ENCODE peak calls at places on chromosomes 5 and 9, in nine cellular contexts. One of them, this sample, is unnamed.

GRCh38 chr5:68187268-68188055 is 28.1 kb upstream of the PIK3R1 start:
- DNase-seq in fibroblast of pulmonary artery: peak
- DNase-seq in choroid plexus epithelial cell: peak
- DNase-seq in cardiac muscle cell: peak
- DNase-seq in AG04450: no peak
- DNase-seq in K562: no peak
- DNase-seq in tibial nerve: no peak
- DNase-seq in mesothelial cell of epicardium: peak
- DNase-seq in cardiac fibroblast: peak
- DNase-seq in this sample: no peak

GRCh38 chr9:14652729-14653377 is 40.4 kb downstream of the ZDHHC21 start:
- DNase-seq in cardiac fibroblast: peak
- DNase-seq in K562: no peak
- DNase-seq in AG04450: no peak
- DNase-seq in tibial nerve: no peak
- DNase-seq in mesothelial cell of epicardium: no peak
- DNase-seq in cardiac muscle cell: peak
- DNase-seq in choroid plexus epithelial cell: peak
- DNase-seq in fibroblast of pulmonary artery: peak
- DNase-seq in this sample: no peak

GRCh38 chr5:126628102-126628501 is 27.4 kb downstream of the PHAX start:
- DNase-seq in fibroblast of pulmonary artery: no peak
- DNase-seq in cardiac fibroblast: no peak
- DNase-seq in AG04450: no peak
- DNase-seq in cardiac muscle cell: no peak
- DNase-seq in mesothelial cell of epicardium: no peak
- DNase-seq in K562: no peak
- DNase-seq in choroid plexus epithelial cell: no peak
- DNase-seq in tibial nerve: no peak
- DNase-seq in this sample: no peak

GRCh38 chr5:142977363-142978051 is 207.3 kb downstream of the ARHGAP26 start:
- DNase-seq in cardiac fibroblast: peak
- DNase-seq in choroid plexus epithelial cell: peak
- DNase-seq in cardiac muscle cell: no peak
- DNase-seq in fibroblast of pulmonary artery: peak
- DNase-seq in AG04450: peak
- DNase-seq in K562: no peak
- DNase-seq in mesothelial cell of epicardium: no peak
- DNase-seq in tibial nerve: peak
- DNase-seq in this sample: no peak

GRCh38 chr5:37838933-37839341 is 904 bp downstream of the GDNF start:
- DNase-seq in fibroblast of pulmonary artery: no peak
- DNase-seq in cardiac muscle cell: no peak
- DNase-seq in K562: no peak
- DNase-seq in tibial nerve: no peak
- DNase-seq in AG04450: no peak
- DNase-seq in mesothelial cell of epicardium: no peak
- DNase-seq in cardiac fibroblast: no peak
- DNase-seq in choroid plexus epithelial cell: no peak
- DNase-seq in this sample: no peak

GRCh38 chr5:12330381-12330780 is 426.1 kb upstream of the CTNND2 start:
- DNase-seq in cardiac fibroblast: no peak
- DNase-seq in choroid plexus epithelial cell: no peak
- DNase-seq in fibroblast of pulmonary artery: no peak
- DNase-seq in K562: no peak
- DNase-seq in AG04450: no peak
- DNase-seq in tibial nerve: no peak
- DNase-seq in cardiac muscle cell: no peak
- DNase-seq in mesothelial cell of epicardium: no peak
- DNase-seq in this sample: no peak

GRCh38 chr5:28430565-28431178 is 1392.3 kb upstream of the CDH9 start:
- DNase-seq in tibial nerve: no peak
- DNase-seq in choroid plexus epithelial cell: no peak
- DNase-seq in K562: no peak
- DNase-seq in AG04450: no peak
- DNase-seq in cardiac fibroblast: no peak
- DNase-seq in fibroblast of pulmonary artery: peak
- DNase-seq in mesothelial cell of epicardium: no peak
- DNase-seq in cardiac muscle cell: no peak
- DNase-seq in this sample: no peak

GRCh38 chr5:3642231-3642630 is 46.6 kb downstream of the IRX1 start:
- DNase-seq in AG04450: no peak
- DNase-seq in cardiac muscle cell: no peak
- DNase-seq in K562: no peak
- DNase-seq in fibroblast of pulmonary artery: no peak
- DNase-seq in tibial nerve: no peak
- DNase-seq in choroid plexus epithelial cell: no peak
- DNase-seq in mesothelial cell of epicardium: no peak
- DNase-seq in cardiac fibroblast: no peak
- DNase-seq in this sample: no peak

GRCh38 chr9:96382175-96382574 is 1.3 kb downstream of the SLC35D2 start:
- DNase-seq in tibial nerve: no peak
- DNase-seq in choroid plexus epithelial cell: no peak
- DNase-seq in cardiac fibroblast: no peak
- DNase-seq in mesothelial cell of epicardium: no peak
- DNase-seq in fibroblast of pulmonary artery: peak
- DNase-seq in AG04450: no peak
- DNase-seq in cardiac muscle cell: no peak
- DNase-seq in K562: no peak
- DNase-seq in this sample: no peak

GRCh38 chr9:18973348-18973747 is 59.7 kb downstream of the SAXO1 start:
- DNase-seq in tibial nerve: no peak
- DNase-seq in mesothelial cell of epicardium: no peak
- DNase-seq in AG04450: no peak
- DNase-seq in cardiac muscle cell: no peak
- DNase-seq in fibroblast of pulmonary artery: no peak
- DNase-seq in cardiac fibroblast: no peak
- DNase-seq in choroid plexus epithelial cell: no peak
- DNase-seq in K562: no peak
- DNase-seq in this sample: no peak

GRCh38 chr5:31733365-31733764 is 94.4 kb downstream of the PDZD2 start:
- DNase-seq in mesothelial cell of epicardium: no peak
- DNase-seq in AG04450: no peak
- DNase-seq in cardiac fibroblast: no peak
- DNase-seq in choroid plexus epithelial cell: no peak
- DNase-seq in fibroblast of pulmonary artery: no peak
- DNase-seq in cardiac muscle cell: no peak
- DNase-seq in K562: no peak
- DNase-seq in tibial nerve: peak
- DNase-seq in this sample: no peak

GRCh38 chr9:71285191-71285656 is 163.8 kb upstream of the TRPM3 start:
- DNase-seq in tibial nerve: peak
- DNase-seq in K562: peak
- DNase-seq in cardiac muscle cell: peak
- DNase-seq in fibroblast of pulmonary artery: peak
- DNase-seq in AG04450: peak
- DNase-seq in mesothelial cell of epicardium: no peak
- DNase-seq in cardiac fibroblast: peak
- DNase-seq in choroid plexus epithelial cell: peak
- DNase-seq in this sample: no peak

GRCh38 chr5:133386662-133387061 is 225.7 kb downstream of the FSTL4 start:
- DNase-seq in K562: no peak
- DNase-seq in mesothelial cell of epicardium: no peak
- DNase-seq in cardiac fibroblast: no peak
- DNase-seq in tibial nerve: no peak
- DNase-seq in fibroblast of pulmonary artery: no peak
- DNase-seq in cardiac muscle cell: no peak
- DNase-seq in AG04450: no peak
- DNase-seq in choroid plexus epithelial cell: no peak
- DNase-seq in this sample: no peak

GRCh38 chr5:137075163-137075970 is 423.8 kb downstream of the SPOCK1 start:
- DNase-seq in cardiac fibroblast: peak
- DNase-seq in fibroblast of pulmonary artery: peak
- DNase-seq in choroid plexus epithelial cell: peak
- DNase-seq in K562: peak
- DNase-seq in mesothelial cell of epicardium: peak
- DNase-seq in cardiac muscle cell: peak
- DNase-seq in AG04450: no peak
- DNase-seq in tibial nerve: no peak
- DNase-seq in this sample: no peak

GRCh38 chr9:98121096-98121495 is 2.1 kb upstream of the TRIM14 start:
- DNase-seq in mesothelial cell of epicardium: no peak
- DNase-seq in K562: peak
- DNase-seq in fibroblast of pulmonary artery: peak
- DNase-seq in cardiac muscle cell: no peak
- DNase-seq in cardiac fibroblast: peak
- DNase-seq in tibial nerve: no peak
- DNase-seq in AG04450: no peak
- DNase-seq in choroid plexus epithelial cell: peak
- DNase-seq in this sample: no peak

GRCh38 chr5:65776707-65777141 is 54.7 kb downstream of the NLN start:
- DNase-seq in cardiac fibroblast: peak
- DNase-seq in tibial nerve: no peak
- DNase-seq in choroid plexus epithelial cell: no peak
- DNase-seq in AG04450: no peak
- DNase-seq in mesothelial cell of epicardium: no peak
- DNase-seq in K562: no peak
- DNase-seq in cardiac muscle cell: no peak
- DNase-seq in fibroblast of pulmonary artery: no peak
- DNase-seq in this sample: no peak

GRCh38 chr5:138463335-138464017 is 1.8 kb upstream of the EGR1 start:
- DNase-seq in cardiac muscle cell: no peak
- DNase-seq in choroid plexus epithelial cell: no peak
- DNase-seq in AG04450: no peak
- DNase-seq in mesothelial cell of epicardium: no peak
- DNase-seq in tibial nerve: peak
- DNase-seq in fibroblast of pulmonary artery: peak
- DNase-seq in cardiac fibroblast: peak
- DNase-seq in K562: peak
- DNase-seq in this sample: no peak

GRCh38 chr5:6633469-6634326 is 458 bp downstream of the SRD5A1 start:
- DNase-seq in mesothelial cell of epicardium: no peak
- DNase-seq in cardiac fibroblast: peak
- DNase-seq in tibial nerve: no peak
- DNase-seq in fibroblast of pulmonary artery: no peak
- DNase-seq in AG04450: no peak
- DNase-seq in cardiac muscle cell: peak
- DNase-seq in choroid plexus epithelial cell: peak
- DNase-seq in K562: peak
- DNase-seq in this sample: no peak

GRCh38 chr5:159163027-159163699 is 46.2 kb downstream of the RNF145 start:
- DNase-seq in cardiac fibroblast: no peak
- DNase-seq in cardiac muscle cell: no peak
- DNase-seq in mesothelial cell of epicardium: no peak
- DNase-seq in fibroblast of pulmonary artery: peak
- DNase-seq in K562: no peak
- DNase-seq in tibial nerve: no peak
- DNase-seq in AG04450: peak
- DNase-seq in choroid plexus epithelial cell: peak
- DNase-seq in this sample: no peak

GRCh38 chr9:33374190-33374589 is 28.2 kb downstream of the AQP7 start:
- DNase-seq in mesothelial cell of epicardium: no peak
- DNase-seq in AG04450: no peak
- DNase-seq in cardiac fibroblast: no peak
- DNase-seq in choroid plexus epithelial cell: no peak
- DNase-seq in K562: no peak
- DNase-seq in cardiac muscle cell: no peak
- DNase-seq in fibroblast of pulmonary artery: no peak
- DNase-seq in tibial nerve: no peak
- DNase-seq in this sample: no peak

GRCh38 chr9:33377089-33377715 is 25.2 kb downstream of the AQP7 start:
- DNase-seq in K562: peak
- DNase-seq in tibial nerve: no peak
- DNase-seq in mesothelial cell of epicardium: no peak
- DNase-seq in fibroblast of pulmonary artery: no peak
- DNase-seq in choroid plexus epithelial cell: no peak
- DNase-seq in AG04450: no peak
- DNase-seq in cardiac muscle cell: no peak
- DNase-seq in cardiac fibroblast: no peak
- DNase-seq in this sample: no peak

GRCh38 chr9:33374634-33375237 is 27.6 kb downstream of the AQP7 start:
- DNase-seq in AG04450: peak
- DNase-seq in fibroblast of pulmonary artery: peak
- DNase-seq in K562: peak
- DNase-seq in cardiac muscle cell: peak
- DNase-seq in mesothelial cell of epicardium: peak
- DNase-seq in choroid plexus epithelial cell: peak
- DNase-seq in cardiac fibroblast: peak
- DNase-seq in tibial nerve: peak
- DNase-seq in this sample: peak

GRCh38 chr9:33375841-33376321 is 26.5 kb downstream of the AQP7 start:
- DNase-seq in cardiac muscle cell: no peak
- DNase-seq in K562: peak
- DNase-seq in choroid plexus epithelial cell: no peak
- DNase-seq in tibial nerve: no peak
- DNase-seq in mesothelial cell of epicardium: no peak
- DNase-seq in cardiac fibroblast: peak
- DNase-seq in AG04450: no peak
- DNase-seq in fibroblast of pulmonary artery: peak
- DNase-seq in this sample: no peak

GRCh38 chr9:33375238-33375840 is 27.0 kb downstream of the AQP7 start:
- DNase-seq in choroid plexus epithelial cell: no peak
- DNase-seq in cardiac fibroblast: no peak
- DNase-seq in K562: no peak
- DNase-seq in AG04450: no peak
- DNase-seq in mesothelial cell of epicardium: no peak
- DNase-seq in cardiac muscle cell: no peak
- DNase-seq in fibroblast of pulmonary artery: no peak
- DNase-seq in tibial nerve: no peak
- DNase-seq in this sample: no peak
- TF ChIP-seq CTCF in choroid plexus epithelial cell: no peak
- TF ChIP-seq CTCF in cardiac fibroblast: no peak
- TF ChIP-seq CTCF in K562: no peak
- TF ChIP-seq CTCF in AG04450: no peak
- TF ChIP-seq CTCF in mesothelial cell of epicardium: peak
- TF ChIP-seq CTCF in cardiac muscle cell: no peak
- TF ChIP-seq CTCF in fibroblast of pulmonary artery: no peak
- TF ChIP-seq CTCF in tibial nerve: no peak
- TF ChIP-seq CTCF in this sample: no peak

GRCh38 chr5:73945505-73945904 is 319.5 kb downstream of the ARHGEF28 start:
- DNase-seq in cardiac fibroblast: no peak
- DNase-seq in mesothelial cell of epicardium: no peak
- DNase-seq in cardiac muscle cell: no peak
- DNase-seq in AG04450: no peak
- DNase-seq in fibroblast of pulmonary artery: no peak
- DNase-seq in choroid plexus epithelial cell: no peak
- DNase-seq in K562: peak
- DNase-seq in tibial nerve: no peak
- DNase-seq in this sample: no peak
- TF ChIP-seq CTCF in cardiac fibroblast: peak
- TF ChIP-seq CTCF in mesothelial cell of epicardium: peak
- TF ChIP-seq CTCF in cardiac muscle cell: no peak
- TF ChIP-seq CTCF in AG04450: peak
- TF ChIP-seq CTCF in fibroblast of pulmonary artery: peak
- TF ChIP-seq CTCF in choroid plexus epithelial cell: peak
- TF ChIP-seq CTCF in K562: peak
- TF ChIP-seq CTCF in tibial nerve: no peak
- TF ChIP-seq CTCF in this sample: no peak

GRCh38 chr9:81546498-81546897 is 142.8 kb downstream of the TLE1 start:
- DNase-seq in cardiac muscle cell: no peak
- DNase-seq in AG04450: no peak
- DNase-seq in fibroblast of pulmonary artery: no peak
- DNase-seq in choroid plexus epithelial cell: no peak
- DNase-seq in tibial nerve: no peak
- DNase-seq in cardiac fibroblast: no peak
- DNase-seq in mesothelial cell of epicardium: no peak
- DNase-seq in K562: no peak
- DNase-seq in this sample: no peak
- TF ChIP-seq CTCF in cardiac muscle cell: no peak
- TF ChIP-seq CTCF in AG04450: no peak
- TF ChIP-seq CTCF in fibroblast of pulmonary artery: no peak
- TF ChIP-seq CTCF in choroid plexus epithelial cell: no peak
- TF ChIP-seq CTCF in tibial nerve: no peak
- TF ChIP-seq CTCF in cardiac fibroblast: no peak
- TF ChIP-seq CTCF in mesothelial cell of epicardium: no peak
- TF ChIP-seq CTCF in K562: no peak
- TF ChIP-seq CTCF in this sample: no peak

GRCh38 chr9:116365056-116365471 is 211.5 kb downstream of the PAPPA start:
- DNase-seq in AG04450: peak
- DNase-seq in tibial nerve: no peak
- DNase-seq in cardiac muscle cell: no peak
- DNase-seq in choroid plexus epithelial cell: peak
- DNase-seq in mesothelial cell of epicardium: peak
- DNase-seq in fibroblast of pulmonary artery: peak
- DNase-seq in cardiac fibroblast: peak
- DNase-seq in K562: no peak
- DNase-seq in this sample: no peak
- TF ChIP-seq CTCF in AG04450: peak
- TF ChIP-seq CTCF in tibial nerve: no peak
- TF ChIP-seq CTCF in cardiac muscle cell: peak
- TF ChIP-seq CTCF in choroid plexus epithelial cell: peak
- TF ChIP-seq CTCF in mesothelial cell of epicardium: no peak
- TF ChIP-seq CTCF in fibroblast of pulmonary artery: peak
- TF ChIP-seq CTCF in cardiac fibroblast: peak
- TF ChIP-seq CTCF in K562: no peak
- TF ChIP-seq CTCF in this sample: no peak